ENCODE peak calls at places on chromosomes 1 and 21, in five cellular contexts. B is tibial nerve; V is stimulated activated CD4-positive, alpha-beta T cell treated with anti-CD3 and anti-CD28 coated beads, Interleukin-12 subunit alpha, Interleukin-12 subunit beta, amount 100 ng/mL, for 4 hours; H is retina; T is Daoy. R is an unnamed sample.

GRCh38 chr1:29122987-29123870 is 474 bp downstream of the TMEM200B start:
- DNase-seq in B (no peak), V (peak), H (peak), T (peak), R (no peak)

GRCh38 chr1:220908757-220909156 is 29.5 kb downstream of the HLX start:
- DNase-seq in B (no peak), V (no peak), H (no peak), T (no peak), R (peak)

GRCh38 chr1:239947789-239948188 is 143.9 kb upstream of the FMN2 start:
- DNase-seq in B (no peak), V (no peak), H (no peak), T (no peak), R (no peak)

GRCh38 chr21:41725421-41726021 is 41.3 kb downstream of the RIPK4 start:
- DNase-seq in B (no peak), V (no peak), H (peak), T (no peak), R (no peak)

GRCh38 chr1:221632072-221632471 is 109.8 kb downstream of the DUSP10 start:
- DNase-seq in B (no peak), V (no peak), H (no peak), T (no peak), R (no peak)

GRCh38 chr1:157969693-157970485 is 23.6 kb upstream of the KIRREL1 start:
- DNase-seq in B (peak), V (no peak), H (peak), T (peak), R (peak)

GRCh38 chr21:14862794-14863720 is 201.7 kb downstream of the NRIP1 start:
- DNase-seq in B (no peak), V (peak), H (no peak), T (no peak), R (no peak)

GRCh38 chr1:199403421-199404116 is 623.9 kb upstream of the NR5A2 start:
- DNase-seq in B (no peak), V (no peak), H (no peak), T (no peak), R (peak)

GRCh38 chr1:65791860-65792670 is 630 bp upstream of the PDE4B start:
- DNase-seq in B (no peak), V (no peak), H (no peak), T (no peak), R (peak)

GRCh38 chr1:107264561-107264960 is 123.7 kb downstream of the NTNG1 start:
- DNase-seq in B (no peak), V (no peak), H (no peak), T (peak), R (peak)

GRCh38 chr1:157274698-157275534 is 136.7 kb upstream of the ETV3 start:
- DNase-seq in B (no peak), V (no peak), H (no peak), T (peak), R (peak)

GRCh38 chr21:32185726-32186125 is 93.1 kb downstream of the MIS18A start:
- DNase-seq in B (no peak), V (no peak), H (no peak), T (no peak), R (no peak)

GRCh38 chr1:55210990-55211389 is 4.2 kb downstream of the USP24 start:
- DNase-seq in B (no peak), V (no peak), H (no peak), T (no peak), R (no peak)

GRCh38 chr21:34517491-34518245 is 5.7 kb upstream of the KCNE1 start:
- DNase-seq in B (no peak), V (no peak), H (no peak), T (no peak), R (peak)

GRCh38 chr1:87513270-87513669 is 184.6 kb downstream of the LMO4 start:
- DNase-seq in B (no peak), V (no peak), H (no peak), T (peak), R (peak)

GRCh38 chr1:15412843-15413242 is 3.2 kb downstream of the EFHD2 start:
- DNase-seq in B (no peak), V (no peak), H (no peak), T (no peak), R (no peak)

GRCh38 chr1:56394298-56394697 is 185.1 kb downstream of the PLPP3 start:
- DNase-seq in B (peak), V (no peak), H (no peak), T (no peak), R (no peak)

GRCh38 chr1:102799496-102799895 is 308.8 kb downstream of the COL11A1 start:
- DNase-seq in B (no peak), V (no peak), H (no peak), T (no peak), R (no peak)

GRCh38 chr1:44300882-44301281 is 54.2 kb downstream of the ERI3 start:
- DNase-seq in B (no peak), V (no peak), H (no peak), T (no peak), R (no peak)

GRCh38 chr21:26070822-26071425 is 99.6 kb downstream of the APP start:
- DNase-seq in B (peak), V (peak), H (peak), T (peak), R (peak)

GRCh38 chr1:151905070-151905442 is 4.3 kb downstream of the THEM4 start:
- DNase-seq in B (no peak), V (peak), H (no peak), T (no peak), R (no peak)

GRCh38 chr21:38229260-38229877 is 27.4 kb upstream of the KCNJ15 start:
- DNase-seq in B (no peak), V (no peak), H (no peak), T (no peak), R (no peak)

GRCh38 chr1:172154571-172154970 is 265.9 kb upstream of the C1orf105 start:
- DNase-seq in B (no peak), V (no peak), H (no peak), T (peak), R (peak)

GRCh38 chr1:58592521-58593134 is 15.6 kb upstream of the TACSTD2 start:
- DNase-seq in B (no peak), V (no peak), H (peak), T (peak), R (peak)

GRCh38 chr1:233440952-233441401 is 113.5 kb downstream of the MAP3K21 start:
- DNase-seq in B (peak), V (no peak), H (peak), T (peak), R (peak)

GRCh38 chr1:84776639-84777038 is 86.4 kb upstream of the SSX2IP start:
- DNase-seq in B (no peak), V (no peak), H (no peak), T (peak), R (peak)

GRCh38 chr1:84442256-84442655 is 36.8 kb upstream of the RPF1 start:
- DNase-seq in B (peak), V (no peak), H (no peak), T (peak), R (peak)

GRCh38 chr1:185520188-185520935 is 203.3 kb upstream of the IVNS1ABP start:
- DNase-seq in B (no peak), V (no peak), H (no peak), T (no peak), R (peak)

GRCh38 chr1:185279571-185279970 is 37.5 kb downstream of the IVNS1ABP start:
- DNase-seq in B (no peak), V (no peak), H (no peak), T (peak), R (peak)

R was measured in M059J.